ENCODE peak calls at places on chromosomes 7 and 10, in ten cellular contexts. R is astrocyte, Z is spleen, B is cardiac muscle cell, P is colonic mucosa, O is mammary epithelial cell, G is GM23338, E is psoas muscle, N is RWPE2, L is heart left ventricle. T is an unnamed sample. For H3K27me3, the result is how much of the 10 kb centered on the place peaks cover.

GRCh38 chr7:155136619-155137243 is 66.6 kb downstream of the HTR5A start:
- DNase-seq in R (no peak), Z (no peak), B (no peak), P (no peak), O (no peak), G (no peak), E (no peak), N (no peak), L (no peak), T (no peak)

GRCh38 chr10:94673614-94674321 is 9.8 kb upstream of the CYP2C18 start:
- DNase-seq in R (no peak), Z (no peak), B (no peak), P (no peak), O (peak), G (no peak), E (no peak), N (no peak), L (no peak), T (no peak)

GRCh38 chr7:66617295-66617694 is 11.4 kb upstream of the KCTD7 start:
- DNase-seq in R (no peak), Z (no peak), B (no peak), P (no peak), O (no peak), G (no peak), E (no peak), N (no peak), L (no peak), T (no peak)

GRCh38 chr7:41711283-41712064 is 8.6 kb upstream of the INHBA start:
- DNase-seq in R (no peak), Z (no peak), B (peak), P (peak), O (no peak), G (peak), E (no peak), N (no peak), L (no peak), T (no peak)

GRCh38 chr10:15751048-15751447 is 31.3 kb upstream of the ITGA8 start:
- DNase-seq in R (no peak), Z (no peak), B (no peak), P (no peak), O (no peak), G (no peak), E (no peak), N (no peak), L (no peak), T (no peak)

GRCh38 chr10:79898597-79899325 is 50.1 kb downstream of the SFTPD start:
- DNase-seq in R (no peak), Z (no peak), B (no peak), P (no peak), O (no peak), G (no peak), E (no peak), N (no peak), L (no peak), T (no peak)

GRCh38 chr7:130290745-130291144 is 2.2 kb upstream of the CPA4 start:
- DNase-seq in R (peak), Z (no peak), B (no peak), P (no peak), O (peak), G (no peak), E (no peak), N (no peak), L (no peak), T (no peak)

GRCh38 chr7:146626912-146627311 is 510.3 kb downstream of the CNTNAP2 start:
- DNase-seq in R (no peak), Z (no peak), B (no peak), P (no peak), O (no peak), G (no peak), E (no peak), N (no peak), L (no peak), T (no peak)

GRCh38 chr10:28217848-28218247 is 85.0 kb downstream of the MPP7 start:
- DNase-seq in R (peak), Z (no peak), B (no peak), P (no peak), O (peak), G (no peak), E (no peak), N (no peak), L (no peak), T (no peak)

GRCh38 chr10:86363833-86364511 is 2.6 kb downstream of the GRID1 start:
- DNase-seq in R (no peak), Z (peak), B (no peak), P (no peak), O (peak), G (no peak), E (no peak), N (peak), L (peak), T (no peak)

GRCh38 chr7:86372262-86372661 is 271.4 kb upstream of the GRM3 start:
- DNase-seq in R (no peak), Z (no peak), B (no peak), P (no peak), O (no peak), G (no peak), E (no peak), N (no peak), L (no peak), T (no peak)

GRCh38 chr7:30988346-30989005 is 24.7 kb downstream of the GHRHR start:
- DNase-seq in R (no peak), Z (no peak), B (no peak), P (peak), O (no peak), G (peak), E (peak), N (no peak), L (peak), T (no peak)

GRCh38 chr10:29240991-29241660 is 47.7 kb upstream of the LYZL1 start:
- DNase-seq in R (no peak), Z (no peak), B (no peak), P (no peak), O (no peak), G (no peak), E (no peak), N (no peak), L (no peak), T (no peak)

GRCh38 chr7:83415840-83416239 is 233.1 kb downstream of the SEMA3E start:
- DNase-seq in R (peak), Z (no peak), B (no peak), P (no peak), O (peak), G (peak), E (no peak), N (no peak), L (no peak), T (no peak)
- H3K27ac ChIP-seq in R (no peak), Z (no peak), B (no peak), P (no peak), O (no peak), G (peak), E (no peak), N (no peak), L (no peak), T (no peak)

GRCh38 chr7:105876964-105877601 is 684 bp upstream of the ATXN7L1 start:
- DNase-seq in R (peak), Z (peak), B (peak), P (peak), O (peak), G (peak), E (peak), N (no peak), L (peak), T (peak)
- TF ChIP-seq CTCF in R (no peak), Z (no peak), B (peak), P (no peak), O (peak), G (no peak), E (no peak), N (peak), L (no peak), T (no peak)

GRCh38 chr10:102233997-102234396 is 7.3 kb downstream of the PITX3 start:
- DNase-seq in R (no peak), Z (no peak), B (no peak), P (no peak), O (no peak), G (no peak), E (no peak), N (no peak), L (no peak), T (no peak)
- H3K27me3 ChIP-seq in R (under half), Z (under half), B (under half), P (under half), O (under half), G (half or more), E (under half), N (under half), L (under half), T (under half)

GRCh38 chr10:119111968-119112515 is 8.1 kb downstream of the DENND10 start:
- DNase-seq in R (peak), Z (no peak), B (no peak), P (no peak), O (no peak), G (no peak), E (no peak), N (no peak), L (no peak), T (no peak)
- H3K27ac ChIP-seq in R (peak), Z (no peak), B (no peak), P (no peak), O (no peak), G (no peak), E (no peak), N (peak), L (no peak), T (no peak)